ENCODE peak calls at places on chromosome 17, in four cellular contexts. Y is uterus, X is activated B cell treated with CpG ODN at 0.5 μM for 24 hours, B is psoas muscle. V is an unnamed sample.
A peak's percentile ranks its signal among the peaks of the same experiment; 100 is the strongest.

GRCh38 chr17:82803606-82804005 is 36.2 kb downstream of the ZNF750 start:
- DNase-seq in Y (no peak), X (no peak), B (no peak), V (no peak)

GRCh38 chr17:37521821-37522220 is 32.1 kb downstream of the DUSP14 start:
- DNase-seq in Y (no peak), X (no peak), B (no peak), V (peak; percentile 5)

GRCh38 chr17:47875586-47875985 is 20.4 kb upstream of the SP2 start:
- DNase-seq in Y (no peak), X (no peak), B (no peak), V (no peak)

GRCh38 chr17:42783062-42783777 is 2.8 kb downstream of the WNK4 start:
- DNase-seq in Y (no peak), X (no peak), B (no peak), V (no peak)

GRCh38 chr17:79035686-79036085 is 11.7 kb downstream of the C1QTNF1 start:
- DNase-seq in Y (no peak), X (no peak), B (no peak), V (no peak)

GRCh38 chr17:36936455-36936934 is 780 bp upstream of the LHX1 start:
- DNase-seq in Y (no peak), X (no peak), B (no peak), V (no peak)

GRCh38 chr17:77237232-77238008 is 96.7 kb downstream of the SEC14L1 start:
- DNase-seq in Y (no peak), X (no peak), B (no peak), V (no peak)

GRCh38 chr17:42139093-42139492 is 15.7 kb downstream of the RAB5C start:
- DNase-seq in Y (no peak), X (no peak), B (no peak), V (no peak)

GRCh38 chr17:41551370-41551769 is 20.5 kb downstream of the KRT9 start:
- DNase-seq in Y (no peak), X (no peak), B (no peak), V (no peak)

V was measured in right atrium auricular region.